ENCODE peak calls at places on chromosomes 16 and 17, in seven cellular contexts. C is body of pancreas, W is thoracic aorta, A is aorta, B is heart left ventricle, Q is MM.1S, L is neuronal stem cell. V is an unnamed sample.

GRCh38 chr17:8016632-8017424 is 14.4 kb downstream of the GUCY2D start:
- DNase-seq in C (peak; percentile 72), A (no peak), Q (peak; percentile 27), L (peak; percentile 58), B (no peak), W (no peak), V (peak; percentile 41)

GRCh38 chr16:3509470-3509928 is 8.7 kb downstream of the CLUAP1 start:
- DNase-seq in C (peak; percentile 42), L (no peak), B (no peak), Q (peak; percentile 85), W (no peak), A (no peak), V (peak; percentile 89)

GRCh38 chr17:38903404-38903803 is 22.0 kb upstream of the LASP1NB start:
- DNase-seq in A (no peak), B (no peak), W (no peak), C (no peak), L (no peak), Q (no peak), V (no peak)

GRCh38 chr16:2519711-2520080 is 475 bp upstream of the AMDHD2 start:
- DNase-seq in C (no peak), A (no peak), Q (no peak), L (no peak), W (no peak), B (peak; percentile 41), V (no peak)

GRCh38 chr16:1333149-1333812 is at the start of gene BAIAP3:
- DNase-seq in B (no peak), Q (no peak), L (no peak), C (peak; percentile 55), W (no peak), A (peak; percentile 88), V (peak; percentile 41)

GRCh38 chr17:55659661-55660060 is 63.0 kb downstream of the TMEM100 start:
- DNase-seq in W (no peak), L (no peak), C (no peak), A (no peak), B (no peak), Q (no peak), V (no peak)

GRCh38 chr17:5584383-5584951 is at the start of gene NLRP1:
- DNase-seq in C (peak; percentile 63), Q (peak; percentile 99), A (peak; percentile 95), L (no peak), B (peak; percentile 93), W (peak; percentile 83), V (peak; percentile 94)

GRCh38 chr17:79372470-79373238 is 238.2 kb downstream of the RBFOX3 start:
- DNase-seq in W (no peak), B (no peak), Q (no peak), A (no peak), L (no peak), C (no peak), V (no peak)

GRCh38 chr16:13269905-13270528 is 368.6 kb downstream of the SHISA9 start:
- DNase-seq in B (no peak), A (no peak), C (no peak), L (no peak), Q (no peak), W (no peak), V (no peak)

GRCh38 chr16:65200857-65201256 is 79.0 kb upstream of the CDH11 start:
- DNase-seq in Q (no peak), W (no peak), B (no peak), L (no peak), C (no peak), A (no peak), V (no peak)

GRCh38 chr17:50028207-50029120 is 27.4 kb upstream of the ITGA3 start:
- DNase-seq in B (no peak), L (no peak), C (peak; percentile 49), W (no peak), A (peak; percentile 84), Q (no peak), V (no peak)

GRCh38 chr16:65740716-65741115 is 618.9 kb upstream of the CDH11 start:
- DNase-seq in Q (no peak), C (no peak), B (no peak), A (no peak), L (no peak), W (no peak), V (no peak)

GRCh38 chr17:83007504-83008475 is 71.6 kb upstream of the METRNL start:
- DNase-seq in C (no peak), Q (no peak), W (no peak), A (no peak), L (no peak), B (no peak), V (no peak)

GRCh38 chr16:15694499-15694898 is 44.5 kb downstream of the NDE1 start:
- DNase-seq in C (no peak), B (no peak), W (no peak), A (no peak), Q (no peak), L (no peak), V (no peak)

GRCh38 chr16:14284930-14285541 is 213.9 kb downstream of the MRTFB start:
- DNase-seq in C (peak; percentile 72), Q (peak; percentile 81), L (no peak), A (no peak), W (no peak), B (no peak), V (no peak)

GRCh38 chr17:73480740-73481139 is 163.5 kb downstream of the SDK2 start:
- DNase-seq in L (no peak), B (peak; percentile 72), C (no peak), Q (no peak), A (no peak), W (no peak), V (no peak)

GRCh38 chr17:51507444-51507843 is 247.1 kb downstream of the UTP18 start:
- DNase-seq in L (no peak), W (no peak), B (no peak), Q (no peak), C (no peak), A (no peak), V (no peak)

GRCh38 chr17:50421308-50422031 is 4.5 kb upstream of the ACSF2 start:
- DNase-seq in L (no peak), A (no peak), B (no peak), C (no peak), W (no peak), Q (peak; percentile 49), V (peak; percentile 31)

GRCh38 chr16:55273356-55273755 is 50.6 kb upstream of the IRX6 start:
- DNase-seq in A (no peak), W (no peak), B (no peak), L (no peak), C (no peak), Q (no peak), V (no peak)

GRCh38 chr16:75256059-75256870 is 4.8 kb upstream of the BCAR1 start:
- DNase-seq in C (no peak), W (no peak), Q (no peak), L (no peak), A (peak; percentile 88), B (no peak), V (peak; percentile 24)

GRCh38 chr16:53626816-53627215 is 76.8 kb downstream of the RPGRIP1L start:
- DNase-seq in W (no peak), C (no peak), A (no peak), B (no peak), Q (no peak), L (no peak), V (no peak)

GRCh38 chr17:17151541-17151940 is 54.6 kb downstream of the PLD6 start:
- DNase-seq in Q (no peak), B (no peak), W (no peak), A (no peak), L (no peak), C (no peak), V (no peak)

GRCh38 chr17:12180644-12181261 is 160.1 kb downstream of the MAP2K4 start:
- DNase-seq in L (peak; percentile 52), B (no peak), C (peak; percentile 23), Q (peak; percentile 44), W (no peak), A (no peak), V (peak; percentile 1)

GRCh38 chr16:54780266-54780665 is 150.4 kb upstream of the IRX5 start:
- DNase-seq in Q (no peak), C (no peak), L (no peak), A (no peak), B (no peak), W (no peak), V (no peak)

GRCh38 chr17:29929006-29929543 is 953 bp downstream of the SSH2 start:
- DNase-seq in B (no peak), A (no peak), Q (peak; percentile 20), L (peak; percentile 17), W (no peak), C (peak; percentile 56), V (peak; percentile 0)

GRCh38 chr17:49085565-49086315 is 46.8 kb upstream of the B4GALNT2 start:
- DNase-seq in W (no peak), L (no peak), A (no peak), B (no peak), Q (no peak), C (no peak), V (no peak)

GRCh38 chr16:49635591-49636581 is 220.0 kb downstream of the ZNF423 start:
- DNase-seq in Q (no peak), C (no peak), A (peak; percentile 74), L (no peak), B (no peak), W (no peak), V (no peak)

DNA sequence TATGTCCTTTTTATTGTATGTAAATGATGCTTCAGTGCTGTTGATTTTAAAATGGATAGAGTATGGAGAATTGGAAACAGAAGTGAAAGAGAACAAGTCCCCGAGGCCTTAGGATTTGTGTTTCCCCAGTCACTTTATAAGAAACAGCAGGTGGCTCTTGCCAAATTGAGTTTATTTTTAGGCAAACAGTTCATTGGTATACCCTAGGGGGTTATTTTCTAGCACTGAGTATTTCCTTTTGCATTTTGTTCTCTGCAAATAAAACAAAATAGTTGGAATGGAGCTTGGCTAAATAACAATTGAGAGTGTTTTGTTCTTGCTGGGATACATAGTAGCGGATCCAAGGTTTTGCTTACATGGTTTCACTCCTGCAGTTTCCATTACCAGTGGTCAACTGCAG is 591.1 kb upstream of the C16orf82 start:
- DNase-seq in B (no peak), Q (no peak), A (no peak), L (no peak), W (no peak), C (no peak), V (no peak)
- H3K9me3 ChIP-seq in B (no peaks in the 10 kb centered on the region), Q (no peaks in the 10 kb centered on the region), A (no peaks in the 10 kb centered on the region), L (peaks cover 4% of the 10 kb centered on the region), W (no peaks in the 10 kb centered on the region), C (no peaks in the 10 kb centered on the region), V (no peaks in the 10 kb centered on the region)

DNA sequence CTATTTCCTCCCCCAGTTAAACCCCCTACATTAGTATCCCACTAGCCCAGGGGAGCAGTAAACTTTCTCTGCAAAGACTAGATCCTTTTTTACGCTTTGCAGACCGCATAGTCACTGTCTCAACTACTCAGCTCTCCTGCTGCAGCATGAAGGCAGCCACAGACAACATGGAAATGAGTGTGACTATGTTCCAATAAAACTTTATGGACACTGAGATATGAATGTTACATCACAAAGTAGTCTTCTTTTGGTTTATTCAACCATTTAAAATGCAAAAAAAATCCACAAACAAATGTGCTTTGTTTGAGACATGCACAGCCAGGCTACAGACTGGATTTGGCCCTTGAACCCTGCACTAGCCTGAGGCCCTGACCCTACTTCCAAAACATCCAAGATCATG is 1.9 kb upstream of the RNASEK start:
- DNase-seq in C (no peak), B (no peak), A (no peak), L (no peak), Q (no peak), W (no peak), V (no peak)
- H3K4me3 ChIP-seq in C (no peak overlapping the region), B (no peak overlapping the region), A (no peak overlapping the region), L (no peak overlapping the region), Q (no peak overlapping the region), W (peak overlapping the region; percentile 89), V (no peak overlapping the region)

GRCh38 chr16:67149276-67150057 is 1.3 kb downstream of the B3GNT9 start:
- DNase-seq in B (no peak), C (no peak), W (no peak), Q (no peak), L (no peak), A (peak; percentile 71), V (no peak)
- H3K27ac ChIP-seq in B (no peak overlapping the region), C (no peak overlapping the region), W (peak overlapping the region; percentile 95), Q (no peak overlapping the region), L (no peak overlapping the region), A (no peak overlapping the region), V (no peak overlapping the region)

GRCh38 chr17:26818736-26819135 is 475.2 kb upstream of the WSB1 start:
- DNase-seq in A (no peak), B (no peak), W (no peak), C (no peak), Q (no peak), L (peak; percentile 58), V (no peak)
- H3K9me3 ChIP-seq in A (no peaks in the 10 kb centered on the region), B (no peaks in the 10 kb centered on the region), W (peaks cover 22% of the 10 kb centered on the region), C (no peaks in the 10 kb centered on the region), Q (no peaks in the 10 kb centered on the region), L (peaks cover 32% of the 10 kb centered on the region), V (peaks cover 58% of the 10 kb centered on the region)